ENCODE peak calls at places on chromosome 11, in five cellular contexts. R is NCI-H748 treated with DMSO at 0.1 percent for 48 hours, V is WTC11, U is NCI-H345, W is DMS153. T is an unnamed sample.

GRCh38 chr11:30174265-30175022 is 56.4 kb upstream of the FSHB start:
- DNase-seq in R (no peak), V (no peak), U (no peak), W (no peak), T (no peak)

GRCh38 chr11:63165710-63166310 is 21.8 kb upstream of the SLC22A24 start:
- DNase-seq in R (no peak), V (no peak), U (no peak), W (no peak), T (no peak)

GRCh38 chr11:69950120-69950519 is 128.0 kb upstream of the ANO1 start:
- DNase-seq in R (peak; percentile 48), V (peak; percentile 89), U (peak; percentile 9), W (no peak), T (no peak)

GRCh38 chr11:1146311-1146864 is 11.4 kb upstream of the MUC5AC start:
- DNase-seq in R (no peak), V (peak; percentile 8), U (no peak), W (no peak), T (no peak)

GRCh38 chr11:79413258-79413657 is 27.6 kb downstream of the TENM4 start:
- DNase-seq in R (no peak), V (peak; percentile 44), U (peak; percentile 13), W (peak; percentile 4), T (no peak)

GRCh38 chr11:24198458-24198857 is 298.4 kb upstream of the LUZP2 start:
- DNase-seq in R (no peak), V (no peak), U (no peak), W (no peak), T (no peak)

GRCh38 chr11:117716652-117717440 is 80.2 kb downstream of the DSCAML1 start:
- DNase-seq in R (no peak), V (no peak), U (no peak), W (peak; percentile 14), T (no peak)

GRCh38 chr11:134032501-134033091 is 36.3 kb upstream of the JAM3 start:
- DNase-seq in R (no peak), V (peak; percentile 51), U (no peak), W (peak; percentile 60), T (no peak)

GRCh38 chr11:17277024-17277584 is 565 bp downstream of the NUCB2 start:
- DNase-seq in R (peak; percentile 40), V (no peak), U (peak; percentile 57), W (peak; percentile 35), T (no peak)

GRCh38 chr11:110076388-110076965 is 16.7 kb upstream of the ZC3H12C start:
- DNase-seq in R (no peak), V (no peak), U (no peak), W (no peak), T (no peak)

GRCh38 chr11:116986521-116987105 is 111.6 kb downstream of the SIK3 start:
- DNase-seq in R (no peak), V (no peak), U (no peak), W (no peak), T (no peak)

T was measured in GOT3.